ENCODE peak calls at places on chromosomes 3 and 15, in four cellular contexts. S is choroid plexus epithelial cell, V is brain microvascular endothelial cell, X is SK-N-SH. N is an unnamed sample.

GRCh38 chr15:65767895-65768294 is 24.2 kb downstream of the DENND4A start:
- DNase-seq in S (no peak), V (no peak), X (no peak), N (no peak)

GRCh38 chr15:42144841-42145375 is 11.5 kb downstream of the PLA2G4F start:
- DNase-seq in S (no peak), V (no peak), X (no peak), N (no peak)

GRCh38 chr3:17972889-17973558 is 230.6 kb upstream of the TBC1D5 start:
- DNase-seq in S (no peak), V (no peak), X (no peak), N (no peak)

GRCh38 chr3:190605385-190605784 is 91.5 kb downstream of the IL1RAP start:
- DNase-seq in S (no peak), V (no peak), X (no peak), N (no peak)

GRCh38 chr3:88231207-88231606 is 81.4 kb downstream of the C3orf38 start:
- DNase-seq in S (peak), V (no peak), X (no peak), N (no peak)

GRCh38 chr15:80160570-80161156 is 7.9 kb downstream of the FAH start:
- DNase-seq in S (peak), V (peak), X (no peak), N (peak)

GRCh38 chr3:169812124-169812843 is 386 bp upstream of the LRRIQ4 start:
- DNase-seq in S (peak), V (peak), X (peak), N (no peak)

GRCh38 chr3:44511238-44511567 is 33.7 kb upstream of the ZNF445 start:
- DNase-seq in S (peak), V (no peak), X (peak), N (no peak)

GRCh38 chr15:57720861-57721260 is 14.3 kb downstream of the POLR2M start:
- DNase-seq in S (peak), V (no peak), X (no peak), N (no peak)

DNA sequence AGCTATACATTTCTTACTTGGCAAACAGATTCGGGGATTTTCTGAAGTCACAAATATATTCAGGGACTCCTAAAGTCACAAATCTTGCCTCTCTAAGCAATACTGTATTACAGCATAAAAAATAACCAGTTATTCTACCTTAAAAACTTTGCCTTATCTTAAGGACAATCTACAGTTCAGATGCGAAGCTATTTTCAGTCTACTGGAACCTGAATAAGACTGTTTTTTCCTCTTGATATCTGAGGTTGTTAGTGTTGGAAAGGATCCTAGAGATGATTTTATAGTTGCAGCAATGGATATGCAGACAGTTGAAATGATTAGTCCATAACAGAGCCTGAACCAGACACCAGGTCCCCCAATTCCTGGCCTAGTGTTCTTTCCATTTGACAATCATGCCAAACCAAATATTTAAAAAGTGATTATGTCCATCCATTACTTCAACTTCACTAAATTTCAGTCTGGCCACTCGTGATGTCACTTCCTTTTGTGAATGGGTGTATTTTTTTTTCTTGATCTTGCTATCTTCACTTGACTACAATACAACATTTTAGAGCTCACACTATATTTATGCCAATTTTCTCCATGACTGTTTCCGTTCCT is 1.8 kb downstream of the HDGFL3 start:
- DNase-seq in S (peak), V (peak), X (peak), N (peak)
- H3K4me3 ChIP-seq in S (peak), V (peak), X (peak), N (peak)

GRCh38 chr3:175512700-175513099 is 653.6 kb downstream of the NAALADL2 start:
- DNase-seq in S (no peak), V (no peak), X (no peak), N (no peak)

GRCh38 chr3:175511219-175511780 is 652.2 kb downstream of the NAALADL2 start:
- DNase-seq in S (peak), V (no peak), X (no peak), N (no peak)
- TF ChIP-seq CTCF in S (no peak), V (no peak), X (no peak), N (no peak)

GRCh38 chr3:111577113-111577512 is 18.0 kb downstream of the ZBED2 start:
- DNase-seq in S (no peak), V (no peak), X (no peak), N (no peak)

GRCh38 chr3:111579495-111579894 is 15.7 kb downstream of the ZBED2 start:
- DNase-seq in S (no peak), V (no peak), X (no peak), N (no peak)

GRCh38 chr3:111581403-111582113 is 13.6 kb downstream of the ZBED2 start:
- DNase-seq in S (no peak), V (no peak), X (no peak), N (no peak)

GRCh38 chr3:111577798-111578685 is 17.1 kb downstream of the ZBED2 start:
- DNase-seq in S (peak), V (peak), X (peak), N (peak)

GRCh38 chr3:111578867-111579266 is 16.3 kb downstream of the ZBED2 start:
- DNase-seq in S (no peak), V (no peak), X (no peak), N (no peak)
- H3K4me3 ChIP-seq in S (no peak), V (no peak), X (no peak), N (no peak)

GRCh38 chr15:44796508-44796907 is 60.2 kb downstream of the TRIM69 start:
- DNase-seq in S (no peak), V (no peak), X (no peak), N (no peak)

GRCh38 chr15:44801797-44802196 is 65.5 kb downstream of the TRIM69 start:
- DNase-seq in S (no peak), V (no peak), X (no peak), N (no peak)

GRCh38 chr15:44801368-44801767 is 65.0 kb downstream of the TRIM69 start:
- DNase-seq in S (peak), V (no peak), X (no peak), N (no peak)

GRCh38 chr15:44802336-44802735 is 66.0 kb downstream of the TRIM69 start:
- DNase-seq in S (no peak), V (no peak), X (no peak), N (no peak)

DNA sequence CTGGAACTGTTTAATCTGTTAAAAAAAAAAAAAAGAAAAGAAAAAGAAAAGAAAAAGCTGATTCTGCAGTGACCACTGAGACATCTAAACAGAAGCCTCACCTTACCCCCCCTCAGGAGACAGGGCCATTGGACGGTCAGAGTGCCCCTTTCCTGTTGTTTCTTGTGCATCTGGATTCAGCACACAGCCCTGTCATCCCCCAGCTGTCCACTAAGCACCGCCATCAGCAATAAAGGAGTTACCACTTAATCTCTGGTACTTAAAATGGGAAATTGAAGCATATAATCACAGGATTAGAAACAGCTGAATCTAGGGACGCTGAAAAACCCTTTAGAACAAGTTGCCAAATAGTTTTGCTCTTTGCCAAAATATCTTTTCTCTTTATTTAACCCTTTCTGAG is 62.5 kb downstream of the TRIM69 start:
- DNase-seq in S (peak), V (peak), X (peak), N (no peak)
- TF ChIP-seq CTCF in S (peak), V (peak), X (no peak), N (no peak)

DNA sequence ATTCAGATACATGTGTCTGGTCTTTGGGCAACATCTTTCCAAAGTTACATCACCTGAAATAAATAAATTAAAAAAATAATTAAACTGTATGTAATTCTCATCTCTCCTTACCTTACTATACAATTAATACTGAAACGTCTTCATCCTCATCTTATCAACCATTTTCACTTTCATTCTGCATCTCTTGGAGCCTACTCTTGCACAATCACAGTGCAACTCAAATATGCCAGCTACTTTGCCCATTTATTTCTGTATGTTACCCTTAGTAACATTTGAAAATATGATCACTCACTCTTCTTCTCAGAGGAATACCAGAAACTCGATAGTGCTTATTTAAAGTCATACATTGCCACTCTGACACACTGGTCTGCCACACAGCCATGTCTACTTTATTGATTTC is 1357.1 kb upstream of the CADM2 start:
- DNase-seq in S (no peak), V (no peak), X (no peak), N (no peak)
- H3K4me3 ChIP-seq in S (no peak), V (no peak), X (no peak), N (no peak)

GRCh38 chr3:99013077-99013476 is 111.6 kb upstream of the DCBLD2 start:
- DNase-seq in S (no peak), V (no peak), X (no peak), N (no peak)

GRCh38 chr3:99016452-99016851 is 115.0 kb upstream of the DCBLD2 start:
- DNase-seq in S (no peak), V (no peak), X (no peak), N (no peak)

GRCh38 chr3:99009851-99010250 is 108.4 kb upstream of the DCBLD2 start:
- DNase-seq in S (no peak), V (no peak), X (no peak), N (no peak)

GRCh38 chr3:99013794-99014315 is 112.4 kb upstream of the DCBLD2 start:
- DNase-seq in S (no peak), V (no peak), X (no peak), N (no peak)

DNA sequence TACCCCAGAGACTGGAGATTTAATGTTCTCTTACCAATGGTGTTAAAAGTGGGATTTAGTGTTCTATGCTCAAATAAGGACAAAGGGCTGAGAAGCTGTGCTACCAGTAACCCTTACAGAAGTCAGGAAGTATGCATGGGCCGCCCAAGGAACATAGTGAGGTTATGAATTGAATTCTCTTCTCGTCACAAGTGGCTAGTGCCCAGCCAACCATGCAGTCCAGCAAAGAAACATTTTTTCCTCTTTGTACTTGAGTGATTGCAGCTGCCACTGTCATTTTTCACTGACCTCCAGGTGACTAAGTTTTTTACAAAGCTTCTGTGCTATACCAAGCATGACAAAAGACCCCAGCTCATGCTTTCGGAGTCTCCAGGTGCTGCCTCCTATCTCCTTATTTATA is 110.6 kb upstream of the DCBLD2 start:
- DNase-seq in S (peak), V (no peak), X (no peak), N (no peak)
- TF ChIP-seq CTCF in S (no peak), V (no peak), X (no peak), N (no peak)

DNA sequence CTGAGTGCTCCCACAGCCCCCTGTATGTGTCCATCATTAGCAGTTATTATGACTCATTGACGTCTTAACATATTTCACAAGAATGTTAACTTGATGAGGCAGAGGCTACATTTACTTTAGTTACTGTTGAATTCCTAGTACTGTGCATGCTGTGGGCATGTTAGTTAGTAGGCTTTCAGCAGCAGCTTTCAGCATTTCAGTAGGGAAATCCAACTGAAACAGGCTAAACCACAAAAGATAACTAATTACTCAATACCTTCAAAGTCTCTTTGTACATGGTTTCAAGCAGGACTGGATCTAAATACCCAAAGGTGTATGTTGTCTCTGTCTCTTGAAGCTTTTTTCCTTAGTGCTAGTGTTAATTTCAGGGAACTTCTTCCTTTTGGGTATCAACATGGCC is 229.9 kb upstream of the SUCLG2 start:
- DNase-seq in S (no peak), V (no peak), X (no peak), N (no peak)
- H3K4me3 ChIP-seq in S (no peak), V (no peak), X (no peak), N (no peak)

GRCh38 chr3:39291903-39292329 is 12.1 kb upstream of the CX3CR1 start:
- DNase-seq in S (peak), V (peak), X (peak), N (no peak)
- TF ChIP-seq CTCF in S (peak), V (peak), X (peak), N (peak)

N was measured in AG04449.